ENCODE peak calls at places on chromosomes 13 and 19, in eight cellular contexts. M, V, I, C, X, Z, W and S are unnamed samples.

GRCh38 chr13:67740871-67741475 is 510.8 kb upstream of the PCDH9 start:
- DNase-seq in M (no peak), V (no peak), I (no peak), C (peak; percentile 24), X (no peak), Z (no peak), W (no peak), S (no peak)

GRCh38 chr19:18468517-18468916 is 30.6 kb upstream of the ISYNA1 start:
- DNase-seq in M (no peak), V (no peak), I (no peak), C (no peak), X (no peak), Z (no peak), W (peak; percentile 46), S (peak; percentile 29)

GRCh38 chr19:41701401-41702075 is 6.9 kb upstream of the CEACAM5 start:
- DNase-seq in M (no peak), V (no peak), I (no peak), C (peak; percentile 87), X (no peak), Z (peak; percentile 20), W (no peak), S (peak; percentile 5)

GRCh38 chr13:99968521-99969367 is 2.8 kb downstream of the ZIC5 start:
- DNase-seq in M (no peak), V (peak; percentile 67), I (peak; percentile 70), C (peak; percentile 68), X (no peak), Z (no peak), W (no peak), S (peak; percentile 53)

GRCh38 chr19:58356236-58356970 is 3.1 kb upstream of the A1BG start:
- DNase-seq in M (no peak), V (no peak), I (no peak), C (peak; percentile 82), X (no peak), Z (no peak), W (no peak), S (peak; percentile 57)

GRCh38 chr19:10924597-10924996 is 3.8 kb downstream of the YIPF2 start:
- DNase-seq in M (no peak), V (no peak), I (no peak), C (no peak), X (no peak), Z (no peak), W (no peak), S (no peak)

GRCh38 chr19:33432408-33433170 is 59.1 kb downstream of the CEBPG start:
- DNase-seq in M (no peak), V (no peak), I (no peak), C (no peak), X (no peak), Z (no peak), W (no peak), S (no peak)

GRCh38 chr13:38814331-38814730 is 127.5 kb downstream of the FREM2 start:
- DNase-seq in M (no peak), V (no peak), I (no peak), C (no peak), X (no peak), Z (no peak), W (no peak), S (no peak)

GRCh38 chr13:110133425-110134235 is 173.3 kb downstream of the COL4A1 start:
- DNase-seq in M (no peak), V (no peak), I (no peak), C (no peak), X (no peak), Z (no peak), W (no peak), S (no peak)

GRCh38 chr13:41835871-41836270 is 125.0 kb downstream of the VWA8 start:
- DNase-seq in M (no peak), V (peak; percentile 49), I (no peak), C (no peak), X (no peak), Z (no peak), W (no peak), S (peak; percentile 86)

GRCh38 chr19:48480151-48480475 is 10.9 kb downstream of the CYTH2 start:
- DNase-seq in M (no peak), V (no peak), I (no peak), C (peak; percentile 91), X (no peak), Z (no peak), W (no peak), S (peak; percentile 75)

GRCh38 chr13:35479691-35480090 is 3.2 kb upstream of the MAB21L1 start:
- DNase-seq in M (no peak), V (no peak), I (no peak), C (no peak), X (no peak), Z (no peak), W (no peak), S (no peak)

GRCh38 chr13:52026246-52026626 is 1.7 kb downstream of the UTP14C start:
- DNase-seq in M (no peak), V (no peak), I (no peak), C (peak; percentile 55), X (no peak), Z (no peak), W (no peak), S (no peak)

GRCh38 chr19:53158119-53158656 is 665 bp downstream of the ZNF347 start:
- DNase-seq in M (peak; percentile 59), V (peak; percentile 58), I (peak; percentile 67), C (peak; percentile 61), X (no peak), Z (peak; percentile 37), W (peak; percentile 41), S (peak; percentile 69)

GRCh38 chr19:38837656-38838121 is 6.1 kb upstream of the ECH1 start:
- DNase-seq in M (peak; percentile 78), V (no peak), I (no peak), C (no peak), X (no peak), Z (no peak), W (peak; percentile 92), S (peak; percentile 67)

GRCh38 chr13:38590796-38591507 is 95.9 kb upstream of the FREM2 start:
- DNase-seq in M (no peak), V (no peak), I (no peak), C (no peak), X (no peak), Z (no peak), W (no peak), S (no peak)

DNA sequence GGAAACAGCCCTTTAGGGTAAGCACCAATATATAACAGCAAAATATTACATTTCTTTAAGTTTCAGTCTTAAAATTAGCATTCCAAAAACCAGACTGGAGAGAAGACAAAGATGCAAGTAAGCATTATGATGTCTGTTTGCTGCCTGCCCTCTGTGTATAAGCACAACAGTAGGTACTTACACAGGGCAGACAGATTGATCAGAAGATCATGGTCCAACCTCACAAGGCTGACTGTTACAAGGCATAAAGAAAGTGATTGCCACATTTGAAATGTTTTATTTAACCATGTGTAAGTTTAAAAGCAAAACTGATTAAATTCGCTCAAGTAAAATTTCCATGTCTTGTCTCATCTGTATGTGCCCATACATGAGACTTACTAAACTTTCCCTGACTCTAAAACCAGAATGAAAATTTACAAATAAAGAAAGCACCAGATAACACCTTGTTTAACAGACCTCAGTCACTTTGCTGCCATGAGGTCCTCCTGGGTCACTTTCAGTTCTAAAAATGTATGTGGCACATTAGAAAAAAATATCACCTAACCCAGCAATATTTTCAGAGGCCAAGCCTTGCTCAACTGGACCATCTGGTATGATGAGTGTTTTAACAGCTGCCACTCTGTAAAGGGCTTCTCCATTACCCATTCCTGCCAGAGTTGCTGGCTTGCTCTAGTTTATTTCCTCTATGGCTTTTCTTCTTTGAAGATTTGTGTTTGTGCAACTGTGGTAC is 297.0 kb downstream of the RBM26 start:
- DNase-seq in M (no peak), V (no peak), I (no peak), C (no peak), X (no peak), Z (no peak), W (no peak), S (no peak)
- H3K4me2 ChIP-seq in M (no peak overlapping the region), V (no peak overlapping the region), I (no peak overlapping the region), C (no peak overlapping the region), X (no peak overlapping the region), Z (no peak overlapping the region), W (no peak overlapping the region), S (no peak overlapping the region)

GRCh38 chr13:102394158-102395053 is 7.4 kb downstream of the FGF14 start:
- DNase-seq in M (peak; percentile 91), V (peak; percentile 95), I (peak; percentile 98), C (peak; percentile 98), X (no peak), Z (no peak), W (no peak), S (peak; percentile 82)
- H3K4me3 ChIP-seq in M (peak overlapping the region; percentile 48), V (peak overlapping the region; percentile 86), I (peak overlapping the region; percentile 83), C (peak overlapping the region; percentile 91), X (no peak overlapping the region), Z (no peak overlapping the region), W (no peak overlapping the region), S (peak overlapping the region; percentile 81)

GRCh38 chr13:97848886-97849285 is 104.6 kb upstream of the IPO5 start:
- DNase-seq in M (no peak), V (no peak), I (no peak), C (no peak), X (no peak), Z (no peak), W (no peak), S (no peak)

GRCh38 chr13:97852181-97852874 is 101.1 kb upstream of the IPO5 start:
- DNase-seq in M (no peak), V (no peak), I (no peak), C (no peak), X (no peak), Z (no peak), W (no peak), S (no peak)

GRCh38 chr13:97853550-97853949 is 99.9 kb upstream of the IPO5 start:
- DNase-seq in M (no peak), V (no peak), I (no peak), C (no peak), X (no peak), Z (no peak), W (peak; percentile 59), S (peak; percentile 72)

GRCh38 chr13:97849305-97849704 is 104.2 kb upstream of the IPO5 start:
- DNase-seq in M (peak; percentile 35), V (peak; percentile 15), I (peak; percentile 20), C (peak; percentile 73), X (peak; percentile 34), Z (peak; percentile 24), W (peak; percentile 75), S (peak; percentile 41)

DNA sequence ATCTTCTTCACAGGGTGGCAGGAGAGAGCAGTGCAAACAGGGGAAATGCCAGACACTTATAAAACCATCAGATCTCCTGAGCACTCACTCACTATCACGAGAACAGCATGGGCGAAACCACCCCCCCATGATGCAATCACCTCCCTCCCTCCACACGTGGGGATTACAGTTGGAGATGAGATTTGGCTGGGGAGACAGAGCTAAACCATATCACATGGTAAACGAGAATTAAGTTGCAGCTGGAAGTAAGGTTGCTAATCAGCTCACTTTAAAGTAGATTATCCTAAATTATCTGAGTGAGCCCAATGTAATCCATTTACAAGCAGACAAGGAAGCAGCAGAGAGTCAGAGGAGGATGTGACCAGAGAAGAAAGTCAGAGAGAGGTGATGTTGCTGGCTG is 102.2 kb upstream of the IPO5 start:
- DNase-seq in M (peak; percentile 9), V (no peak), I (no peak), C (no peak), X (no peak), Z (no peak), W (no peak), S (no peak)
- TF ChIP-seq EZH2phosphoT487 in M (no peak), V (no peak), I (no peak), C (no peak), X (no peak), Z (no peak), W (no peak), S (no peak)

DNA sequence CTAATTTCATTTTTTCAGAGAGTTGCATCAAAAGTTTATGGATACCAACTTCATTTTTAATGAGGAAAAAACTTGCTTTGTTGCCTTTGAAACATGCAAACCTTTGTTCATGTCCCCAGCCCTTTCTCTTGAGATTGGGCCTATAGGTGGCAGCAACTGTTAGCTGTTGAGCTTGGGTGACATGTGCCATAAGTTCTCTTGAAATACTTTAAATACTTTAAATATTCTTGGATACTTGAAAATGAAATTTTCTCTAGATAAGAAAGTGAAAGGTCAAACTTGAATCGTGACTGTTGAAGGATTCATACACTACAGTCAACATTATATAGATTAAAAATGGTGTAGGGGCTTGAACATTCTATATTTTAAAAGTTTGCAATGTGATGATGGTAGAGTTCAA is 294.9 kb downstream of the NDFIP2 start:
- DNase-seq in M (peak; percentile 64), V (no peak), I (peak; percentile 61), C (peak; percentile 73), X (peak; percentile 7), Z (no peak), W (peak; percentile 73), S (peak; percentile 78)
- H3K4me2 ChIP-seq in M (peak overlapping the region; percentile 2), V (no peak overlapping the region), I (no peak overlapping the region), C (no peak overlapping the region), X (no peak overlapping the region), Z (no peak overlapping the region), W (peak overlapping the region; percentile 11), S (peak overlapping the region; percentile 29)